ENCODE peak calls at places on chromosomes 12 and 14, in six cellular contexts. W is pancreas, U is fibroblast of lung, X is A549, G is astrocyte, P is GM23338. E is an unnamed sample. For H3K4me1, the result is how much of the 10 kb centered on the place peaks cover.

GRCh38 chr12:63066136-63066535 is 84.9 kb downstream of the AVPR1A start:
- DNase-seq in W (no peak), P (no peak), G (no peak), U (no peak), X (no peak), E (no peak)

GRCh38 chr12:38892090-38892786 is 13.2 kb downstream of the CPNE8 start:
- DNase-seq in P (no peak), W (peak), G (peak), U (peak), X (peak), E (no peak)

GRCh38 chr14:104096318-104096717 is 10.8 kb downstream of the ASPG start:
- DNase-seq in X (no peak), U (no peak), P (no peak), W (no peak), G (no peak), E (no peak)

GRCh38 chr12:13980548-13981295 is 680 bp downstream of the GRIN2B start:
- DNase-seq in X (peak), P (peak), G (no peak), W (no peak), U (no peak), E (peak)

GRCh38 chr14:70754989-70755388 is 54.3 kb downstream of the MAP3K9 start:
- DNase-seq in W (peak), U (peak), G (peak), X (no peak), P (no peak), E (no peak)

GRCh38 chr12:110104188-110104969 is 19.8 kb upstream of the IFT81 start:
- DNase-seq in U (no peak), X (no peak), P (no peak), G (no peak), W (no peak), E (no peak)

GRCh38 chr12:57765698-57766463 is 997 bp downstream of the CYP27B1 start:
- DNase-seq in P (peak), X (no peak), W (peak), G (no peak), U (no peak), E (no peak)

GRCh38 chr12:56229819-56230448 is at the start of gene SLC39A5:
- DNase-seq in X (no peak), U (no peak), W (no peak), G (no peak), P (no peak), E (peak)

GRCh38 chr14:88853129-88853528 is 28.7 kb downstream of the TTC8 start:
- DNase-seq in P (peak), G (no peak), X (no peak), W (no peak), U (no peak), E (no peak)

GRCh38 chr12:124872068-124872719 is 8.5 kb upstream of the SCARB1 start:
- DNase-seq in W (no peak), G (no peak), X (no peak), U (no peak), P (no peak), E (no peak)

GRCh38 chr12:25994252-25994651 is 35.8 kb downstream of the RASSF8 start:
- DNase-seq in G (peak), P (no peak), W (no peak), U (peak), X (no peak), E (no peak)

GRCh38 chr12:92543872-92544271 is 158.9 kb upstream of the PLEKHG7 start:
- DNase-seq in X (no peak), W (no peak), P (no peak), G (no peak), U (no peak), E (no peak)
- H3K4me1 ChIP-seq in X (under half), W (half or more), P (under half), G (under half), U (under half), E (under half)

DNA sequence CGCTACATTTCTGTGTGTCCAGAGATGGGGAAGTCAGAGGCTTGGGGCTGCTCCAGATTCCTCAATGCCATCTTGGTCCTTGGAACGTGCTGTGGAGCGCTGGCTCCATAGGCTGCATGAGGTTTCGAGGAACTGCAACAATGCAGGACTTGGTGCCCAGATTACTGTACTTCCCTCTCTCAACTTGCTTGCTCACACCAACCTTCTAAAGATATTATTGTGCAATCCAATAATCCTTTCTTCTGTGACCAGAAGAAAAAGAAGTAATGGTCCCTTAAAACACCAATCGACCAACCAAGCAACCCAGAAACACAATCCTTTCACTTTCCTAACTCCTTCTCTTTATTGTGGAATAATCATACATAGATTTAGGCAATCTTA is 3.7 kb downstream of the PRICKLE1 start:
- DNase-seq in W (no peak), P (no peak), X (no peak), G (no peak), U (peak), E (no peak)
- H3K4me3 ChIP-seq in W (no peak), P (no peak), X (no peak), G (peak), U (no peak), E (no peak)

GRCh38 chr12:104510873-104511243 is 54.1 kb downstream of the CHST11 start:
- DNase-seq in P (no peak), U (no peak), W (no peak), X (no peak), G (no peak), E (no peak)

GRCh38 chr12:104515899-104516298 is 59.2 kb downstream of the CHST11 start:
- DNase-seq in X (no peak), U (no peak), P (no peak), W (no peak), G (no peak), E (no peak)

GRCh38 chr12:104516821-104517220 is 60.1 kb downstream of the CHST11 start:
- DNase-seq in W (no peak), G (no peak), P (no peak), U (no peak), X (no peak), E (no peak)

GRCh38 chr12:104514127-104514810 is 57.5 kb downstream of the CHST11 start:
- DNase-seq in U (no peak), P (no peak), W (no peak), G (no peak), X (no peak), E (no peak)

DNA sequence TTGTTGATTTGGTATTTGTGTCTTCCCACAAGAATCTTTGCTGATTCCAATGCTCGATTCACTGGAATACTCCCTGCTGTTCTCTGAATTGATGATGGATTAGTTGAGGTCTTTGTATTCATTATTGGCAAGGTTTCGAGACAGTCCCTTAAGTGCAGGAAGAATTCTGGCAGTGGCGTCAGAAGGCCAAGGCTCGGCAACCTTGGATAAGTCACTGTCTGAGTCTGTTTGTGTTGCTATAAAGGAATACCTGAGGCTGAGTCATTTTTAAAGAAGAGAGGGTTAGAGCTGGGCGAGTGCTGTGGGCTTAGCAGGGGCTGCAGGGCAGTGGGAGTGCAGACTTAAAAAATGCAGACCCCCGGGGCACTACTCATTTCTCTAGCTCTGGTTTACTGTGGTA is 56.9 kb downstream of the CHST11 start:
- DNase-seq in U (peak), P (no peak), W (no peak), X (no peak), G (peak), E (no peak)
- H3K4me1 ChIP-seq in U (under half), P (under half), W (under half), X (under half), G (under half), E (under half)

GRCh38 chr14:31229009-31229408 is 21.4 kb upstream of the HECTD1 start:
- DNase-seq in P (no peak), X (no peak), W (no peak), U (no peak), G (no peak), E (no peak)
- H3K4me3 ChIP-seq in P (no peak), X (peak), W (no peak), U (no peak), G (no peak), E (no peak)

DNA sequence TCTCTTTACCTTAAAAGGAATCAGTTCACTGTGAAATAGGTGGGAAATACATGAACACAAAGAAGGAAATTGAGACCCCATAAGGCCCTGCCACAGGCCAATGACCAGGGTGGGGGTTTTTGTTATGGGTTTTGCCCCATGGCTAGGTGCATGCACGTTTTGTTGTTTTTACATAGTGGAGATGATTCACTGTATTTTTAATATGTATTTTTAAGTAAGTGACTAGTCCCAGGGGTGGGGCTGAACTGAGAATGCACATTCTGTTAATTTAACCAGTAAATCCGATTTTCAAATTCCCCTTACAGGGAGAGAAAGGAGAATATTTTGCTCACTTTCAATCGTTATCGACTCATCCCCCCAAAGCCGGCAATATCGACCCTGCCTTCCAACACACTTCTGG is 51.0 kb upstream of the DLK1 start:
- DNase-seq in W (no peak), U (no peak), P (no peak), X (no peak), G (no peak), E (no peak)
- H3K4me1 ChIP-seq in W (under half), U (under half), P (under half), X (under half), G (under half), E (under half)

DNA sequence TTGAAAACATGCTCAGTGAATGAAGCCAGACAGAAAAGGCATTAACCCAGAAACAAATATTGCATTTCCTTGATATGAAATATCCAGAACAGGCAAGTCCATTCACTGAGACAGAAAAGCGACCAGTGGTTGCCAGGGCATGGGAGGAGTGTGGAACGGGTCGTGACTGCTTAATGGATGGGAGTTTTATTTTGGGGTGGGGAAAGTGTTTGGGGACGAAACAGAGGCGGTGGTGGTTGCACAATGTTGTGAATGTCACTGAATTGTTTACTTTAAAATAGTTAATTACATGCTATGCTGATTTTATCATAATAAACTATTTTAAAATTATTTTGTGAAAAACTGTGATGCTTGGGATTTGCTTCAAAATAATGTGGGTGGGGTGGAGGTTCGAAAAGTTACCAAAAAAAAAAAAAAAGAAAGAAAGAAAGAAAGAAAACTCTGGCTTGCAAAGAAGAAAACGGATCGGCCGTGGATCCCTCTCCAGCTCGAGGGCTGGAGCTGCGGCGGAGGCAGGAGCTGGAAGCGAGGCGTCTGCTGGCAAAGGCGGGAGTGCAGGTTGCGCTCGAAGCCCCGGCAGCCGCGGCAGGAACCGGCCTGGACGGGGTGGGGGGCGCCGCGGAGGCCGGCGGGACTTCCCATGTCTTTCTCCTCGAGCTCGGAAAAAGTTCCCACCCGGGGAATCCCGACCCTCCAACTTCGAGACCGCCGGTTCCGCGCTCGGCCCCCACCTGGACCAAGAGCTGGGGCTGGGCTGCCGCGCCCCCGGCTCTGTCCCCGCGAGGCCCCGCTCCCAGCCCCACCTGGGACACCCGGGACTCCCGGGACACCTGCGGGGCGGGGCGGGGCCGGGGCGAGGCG is 524 bp upstream of the P2RX2 start:
- DNase-seq in G (no peak), P (peak), U (no peak), X (no peak), W (no peak), E (no peak)
- H3K4me3 ChIP-seq in G (no peak), P (peak), U (peak), X (peak), W (no peak), E (peak)

DNA sequence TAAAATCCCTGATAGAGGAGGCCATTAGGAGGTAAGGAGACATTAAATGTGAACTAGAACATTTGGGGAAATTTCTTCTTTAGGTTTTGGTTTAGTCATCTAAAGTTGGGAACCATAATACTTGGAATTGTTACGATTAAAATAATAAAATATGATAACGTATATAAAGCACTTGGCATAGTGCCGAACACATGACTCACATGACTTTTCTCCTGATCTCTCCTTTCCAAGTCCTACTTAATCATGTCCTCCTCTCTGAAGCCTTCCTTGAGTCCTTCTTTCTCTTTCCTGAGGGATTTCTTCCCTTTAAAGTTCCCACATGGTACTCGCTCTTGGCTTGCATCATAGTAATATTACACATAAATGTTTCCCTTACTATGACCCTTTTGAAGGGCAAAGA is 20.0 kb downstream of the BEST3 start:
- DNase-seq in W (no peak), G (no peak), P (no peak), U (no peak), X (no peak), E (no peak)
- H3K4me1 ChIP-seq in W (under half), G (under half), P (under half), U (under half), X (under half), E (under half)

GRCh38 chr14:59481407-59482119 is 2.6 kb downstream of the L3HYPDH start:
- DNase-seq in W (no peak), U (peak), G (peak), P (no peak), X (no peak), E (no peak)
- H3K4me3 ChIP-seq in W (no peak), U (peak), G (peak), P (peak), X (peak), E (no peak)

GRCh38 chr12:6201199-6201608 is 1.0 kb downstream of the CD9 start:
- DNase-seq in U (no peak), G (no peak), P (peak), X (peak), W (peak), E (no peak)
- H3K4me1 ChIP-seq in U (under half), G (under half), P (half or more), X (under half), W (under half), E (under half)

E was measured in Peyer's patch.